ENCODE peak calls at places on chromosomes 12 and 14, in seven cellular contexts. One of them, this sample, is unnamed.

GRCh38 chr12:69686731-69687130 is 12.4 kb downstream of the BEST3 start:
- DNase-seq in mesendoderm: no peak
- DNase-seq in H9: no peak
- DNase-seq in neuronal stem cell: no peak
- DNase-seq in mesenchymal stem cell: no peak
- DNase-seq in IMR-90: no peak
- DNase-seq in H1: no peak
- DNase-seq in this sample: peak

GRCh38 chr12:87413784-87414183 is 615.4 kb downstream of the C12orf50 start:
- DNase-seq in IMR-90: peak
- DNase-seq in H9: no peak
- DNase-seq in neuronal stem cell: no peak
- DNase-seq in mesendoderm: no peak
- DNase-seq in mesenchymal stem cell: peak
- DNase-seq in H1: no peak
- DNase-seq in this sample: no peak

GRCh38 chr14:58730793-58731464 is 93.2 kb downstream of the DACT1 start:
- DNase-seq in mesendoderm: no peak
- DNase-seq in neuronal stem cell: no peak
- DNase-seq in H9: no peak
- DNase-seq in H1: no peak
- DNase-seq in IMR-90: no peak
- DNase-seq in mesenchymal stem cell: no peak
- DNase-seq in this sample: no peak

GRCh38 chr12:128178551-128178950 is 88.4 kb upstream of the TMEM132C start:
- DNase-seq in mesenchymal stem cell: no peak
- DNase-seq in mesendoderm: no peak
- DNase-seq in IMR-90: no peak
- DNase-seq in neuronal stem cell: no peak
- DNase-seq in H9: no peak
- DNase-seq in H1: no peak
- DNase-seq in this sample: no peak

GRCh38 chr14:95480109-95480886 is 36.2 kb downstream of the SYNE3 start:
- DNase-seq in neuronal stem cell: no peak
- DNase-seq in H9: no peak
- DNase-seq in IMR-90: peak
- DNase-seq in H1: no peak
- DNase-seq in mesendoderm: no peak
- DNase-seq in mesenchymal stem cell: peak
- DNase-seq in this sample: peak

GRCh38 chr14:47919334-47919846 is 244.0 kb upstream of the MDGA2 start:
- DNase-seq in H9: no peak
- DNase-seq in mesendoderm: no peak
- DNase-seq in H1: no peak
- DNase-seq in IMR-90: no peak
- DNase-seq in neuronal stem cell: no peak
- DNase-seq in mesenchymal stem cell: no peak
- DNase-seq in this sample: no peak

GRCh38 chr14:99325016-99325415 is 53.0 kb upstream of the BCL11B start:
- DNase-seq in mesenchymal stem cell: no peak
- DNase-seq in H1: no peak
- DNase-seq in neuronal stem cell: no peak
- DNase-seq in mesendoderm: no peak
- DNase-seq in IMR-90: no peak
- DNase-seq in H9: no peak
- DNase-seq in this sample: no peak

GRCh38 chr14:68655961-68656360 is 136.9 kb downstream of the ZFP36L1 start:
- DNase-seq in IMR-90: no peak
- DNase-seq in H9: no peak
- DNase-seq in neuronal stem cell: no peak
- DNase-seq in mesenchymal stem cell: no peak
- DNase-seq in H1: no peak
- DNase-seq in mesendoderm: no peak
- DNase-seq in this sample: no peak

GRCh38 chr12:92378682-92379479 is 233.2 kb upstream of the BTG1 start:
- DNase-seq in mesendoderm: no peak
- DNase-seq in neuronal stem cell: no peak
- DNase-seq in H9: no peak
- DNase-seq in mesenchymal stem cell: no peak
- DNase-seq in IMR-90: no peak
- DNase-seq in H1: no peak
- DNase-seq in this sample: no peak

GRCh38 chr14:70254476-70254961 is 65.8 kb upstream of the SLC8A3 start:
- DNase-seq in H9: peak
- DNase-seq in mesendoderm: peak
- DNase-seq in IMR-90: peak
- DNase-seq in H1: no peak
- DNase-seq in neuronal stem cell: peak
- DNase-seq in mesenchymal stem cell: peak
- DNase-seq in this sample: peak

GRCh38 chr12:109910969-109911348 is 10.9 kb downstream of the TCHP start:
- DNase-seq in neuronal stem cell: no peak
- DNase-seq in mesendoderm: peak
- DNase-seq in mesenchymal stem cell: peak
- DNase-seq in H1: peak
- DNase-seq in IMR-90: peak
- DNase-seq in H9: peak
- DNase-seq in this sample: peak

GRCh38 chr14:101063121-101063520 is 159.6 kb upstream of the RTL1 start:
- DNase-seq in H9: no peak
- DNase-seq in H1: no peak
- DNase-seq in neuronal stem cell: no peak
- DNase-seq in mesenchymal stem cell: no peak
- DNase-seq in IMR-90: no peak
- DNase-seq in mesendoderm: no peak
- DNase-seq in this sample: no peak

GRCh38 chr14:100589071-100589759 is 2.0 kb upstream of the BEGAIN start:
- DNase-seq in H9: no peak
- DNase-seq in neuronal stem cell: no peak
- DNase-seq in mesendoderm: no peak
- DNase-seq in IMR-90: no peak
- DNase-seq in mesenchymal stem cell: no peak
- DNase-seq in H1: no peak
- DNase-seq in this sample: no peak

GRCh38 chr12:85484387-85484786 is 204.4 kb downstream of the ALX1 start:
- DNase-seq in IMR-90: no peak
- DNase-seq in mesendoderm: no peak
- DNase-seq in H9: no peak
- DNase-seq in mesenchymal stem cell: no peak
- DNase-seq in neuronal stem cell: no peak
- DNase-seq in H1: no peak
- DNase-seq in this sample: no peak

GRCh38 chr14:24915958-24916595 is 133.9 kb downstream of the STXBP6 start:
- DNase-seq in neuronal stem cell: no peak
- DNase-seq in mesenchymal stem cell: no peak
- DNase-seq in IMR-90: peak
- DNase-seq in H9: no peak
- DNase-seq in mesendoderm: no peak
- DNase-seq in H1: no peak
- DNase-seq in this sample: no peak

GRCh38 chr12:57487597-57488396 is at the start of gene MARS1:
- DNase-seq in neuronal stem cell: peak
- DNase-seq in H1: peak
- DNase-seq in mesendoderm: peak
- DNase-seq in mesenchymal stem cell: peak
- DNase-seq in IMR-90: peak
- DNase-seq in H9: peak
- DNase-seq in this sample: peak

GRCh38 chr14:21070610-21071224 is 613 bp downstream of the ARHGEF40 start:
- DNase-seq in IMR-90: peak
- DNase-seq in H9: peak
- DNase-seq in mesendoderm: peak
- DNase-seq in H1: no peak
- DNase-seq in mesenchymal stem cell: peak
- DNase-seq in neuronal stem cell: peak
- DNase-seq in this sample: no peak

GRCh38 chr12:125292700-125293099 is 227.5 kb downstream of the AACS start:
- DNase-seq in neuronal stem cell: no peak
- DNase-seq in H1: no peak
- DNase-seq in IMR-90: no peak
- DNase-seq in mesendoderm: no peak
- DNase-seq in mesenchymal stem cell: no peak
- DNase-seq in H9: no peak
- DNase-seq in this sample: no peak

GRCh38 chr14:52000019-52000582 is 10.8 kb downstream of the RTRAF start:
- DNase-seq in mesendoderm: no peak
- DNase-seq in H9: no peak
- DNase-seq in neuronal stem cell: no peak
- DNase-seq in IMR-90: peak
- DNase-seq in mesenchymal stem cell: no peak
- DNase-seq in H1: no peak
- DNase-seq in this sample: no peak

GRCh38 chr12:46383654-46384450 is 11.3 kb upstream of the SLC38A2 start:
- DNase-seq in mesendoderm: peak
- DNase-seq in neuronal stem cell: peak
- DNase-seq in IMR-90: peak
- DNase-seq in mesenchymal stem cell: peak
- DNase-seq in H1: no peak
- DNase-seq in H9: no peak
- DNase-seq in this sample: peak

GRCh38 chr12:46382425-46382973 is 9.9 kb upstream of the SLC38A2 start:
- DNase-seq in mesendoderm: no peak
- DNase-seq in neuronal stem cell: no peak
- DNase-seq in mesenchymal stem cell: peak
- DNase-seq in H9: no peak
- DNase-seq in IMR-90: no peak
- DNase-seq in H1: no peak
- DNase-seq in this sample: peak

GRCh38 chr12:46380881-46381280 is 8.3 kb upstream of the SLC38A2 start:
- DNase-seq in mesenchymal stem cell: no peak
- DNase-seq in neuronal stem cell: no peak
- DNase-seq in H1: no peak
- DNase-seq in IMR-90: no peak
- DNase-seq in mesendoderm: no peak
- DNase-seq in H9: no peak
- DNase-seq in this sample: no peak

GRCh38 chr12:46384451-46385301 is 12.1 kb upstream of the SLC38A2 start:
- DNase-seq in IMR-90: no peak
- DNase-seq in H1: no peak
- DNase-seq in mesenchymal stem cell: peak
- DNase-seq in H9: no peak
- DNase-seq in neuronal stem cell: no peak
- DNase-seq in mesendoderm: no peak
- DNase-seq in this sample: no peak

DNA sequence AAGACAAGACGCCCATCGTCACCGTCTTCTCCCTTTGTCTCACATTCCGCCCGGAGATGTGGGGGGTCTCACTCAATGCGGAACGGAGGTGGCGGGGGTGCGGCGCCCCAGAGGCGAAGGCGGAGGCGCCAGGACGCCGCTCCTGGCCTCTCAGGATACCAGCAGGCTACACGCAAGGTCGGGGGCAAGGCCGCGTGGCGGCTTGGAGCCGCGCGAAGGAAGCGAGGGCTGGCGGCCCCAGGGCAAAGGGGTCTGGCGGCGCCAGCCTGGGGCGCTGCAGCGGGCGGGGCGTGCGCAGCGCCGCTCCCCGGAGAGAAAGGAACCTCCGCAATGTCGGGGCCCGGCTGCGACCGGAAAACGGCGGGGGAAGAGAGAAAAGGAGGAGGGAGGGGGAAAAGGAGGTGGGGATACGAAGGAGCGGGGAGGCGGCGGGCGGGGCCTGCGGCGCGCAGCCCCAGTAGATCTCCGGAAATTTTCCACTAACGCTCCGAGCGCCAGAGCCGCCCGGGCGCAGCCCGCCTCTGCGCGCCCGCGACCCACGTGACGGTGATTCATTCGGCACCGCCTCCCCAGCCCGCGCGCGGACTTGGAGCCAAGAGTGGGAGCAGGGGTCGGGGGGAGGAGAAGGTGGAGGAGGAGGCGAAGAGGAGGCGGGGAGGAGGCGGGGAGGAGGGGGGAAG is 10.5 kb upstream of the SLC38A2 start:
- DNase-seq in neuronal stem cell: peak
- DNase-seq in mesenchymal stem cell: peak
- DNase-seq in mesendoderm: peak
- DNase-seq in H9: peak
- DNase-seq in H1: no peak
- DNase-seq in IMR-90: peak
- DNase-seq in this sample: peak
- H3K18ac ChIP-seq in neuronal stem cell: peak
- H3K18ac ChIP-seq in mesenchymal stem cell: peak
- H3K18ac ChIP-seq in mesendoderm: peak
- H3K18ac ChIP-seq in H9: peak
- H3K18ac ChIP-seq in H1: no peak
- H3K18ac ChIP-seq in IMR-90: peak
- H3K18ac ChIP-seq in this sample: peak

DNA sequence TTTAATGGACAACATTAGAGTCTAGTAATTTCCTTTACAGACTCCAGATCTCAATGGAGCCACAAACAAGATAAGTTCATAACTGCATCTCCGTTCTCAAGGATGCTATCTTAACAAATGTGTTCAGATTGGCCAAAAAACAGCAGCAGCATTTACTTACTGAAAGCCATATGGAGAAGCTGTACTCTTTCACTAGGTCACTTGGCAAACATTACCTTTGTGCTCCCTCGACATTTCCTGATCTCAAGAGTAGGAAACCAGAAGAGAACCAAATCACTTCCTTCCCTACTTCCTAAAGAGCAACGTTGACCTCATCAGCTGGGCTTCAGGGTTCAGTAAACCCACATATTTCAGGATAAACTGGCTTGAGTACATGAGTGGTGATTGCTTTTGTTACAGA is 449.4 kb downstream of the TMEM117 start:
- DNase-seq in IMR-90: no peak
- DNase-seq in neuronal stem cell: no peak
- DNase-seq in mesenchymal stem cell: peak
- DNase-seq in H9: no peak
- DNase-seq in mesendoderm: no peak
- DNase-seq in H1: no peak
- DNase-seq in this sample: no peak
- H3K23ac ChIP-seq in IMR-90: peak
- H3K23ac ChIP-seq in neuronal stem cell: no peak
- H3K23ac ChIP-seq in mesenchymal stem cell: no peak
- H3K23ac ChIP-seq in H9: no peak
- H3K23ac ChIP-seq in mesendoderm: no peak
- H3K23ac ChIP-seq in H1: no peak
- H3K23ac ChIP-seq in this sample: no peak

GRCh38 chr14:61505815-61506809 is 184.7 kb downstream of the PRKCH start:
- DNase-seq in IMR-90: peak
- DNase-seq in H1: no peak
- DNase-seq in mesenchymal stem cell: peak
- DNase-seq in H9: peak
- DNase-seq in mesendoderm: peak
- DNase-seq in neuronal stem cell: no peak
- DNase-seq in this sample: peak
- H3K4me2 ChIP-seq in IMR-90: no peak
- H3K4me2 ChIP-seq in H1: no peak
- H3K4me2 ChIP-seq in mesenchymal stem cell: no peak
- H3K4me2 ChIP-seq in H9: no peak
- H3K4me2 ChIP-seq in mesendoderm: no peak
- H3K4me2 ChIP-seq in neuronal stem cell: no peak
- H3K4me2 ChIP-seq in this sample: peak

DNA sequence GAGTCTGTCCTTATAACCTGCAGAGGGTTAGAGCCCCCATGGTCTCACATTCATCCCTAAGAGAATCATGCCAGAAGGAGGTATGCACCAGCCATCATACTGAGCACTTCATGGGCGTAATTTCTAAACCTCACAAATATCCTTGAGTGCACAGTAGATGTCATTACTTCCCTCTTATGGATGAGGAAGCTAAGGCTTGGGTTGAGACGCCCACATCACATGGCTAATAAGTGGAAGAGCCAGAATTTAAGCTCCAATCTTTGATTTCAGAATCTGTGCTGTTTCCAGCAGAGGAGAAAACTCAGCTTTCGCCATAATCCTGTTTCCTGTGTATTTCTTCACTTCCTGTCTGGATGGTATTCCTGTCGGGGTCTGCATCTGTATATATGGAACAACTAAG is 5.0 kb downstream of the ISCU start:
- DNase-seq in IMR-90: no peak
- DNase-seq in H9: no peak
- DNase-seq in mesendoderm: no peak
- DNase-seq in neuronal stem cell: no peak
- DNase-seq in mesenchymal stem cell: peak
- DNase-seq in H1: no peak
- DNase-seq in this sample: no peak
- H3K18ac ChIP-seq in IMR-90: no peak
- H3K18ac ChIP-seq in H9: no peak
- H3K18ac ChIP-seq in mesendoderm: no peak
- H3K18ac ChIP-seq in neuronal stem cell: no peak
- H3K18ac ChIP-seq in mesenchymal stem cell: no peak
- H3K18ac ChIP-seq in H1: no peak
- H3K18ac ChIP-seq in this sample: no peak